ENCODE peak calls at places on chromosomes 11 and 22, in four cellular contexts. O, C, P and M are unnamed samples.

GRCh38 chr22:20249797-20250354 is 18.2 kb downstream of the RTN4R start:
- DNase-seq in O (no peak), C (no peak), P (no peak), M (peak)

GRCh38 chr11:45285931-45286632 is at the start of gene SYT13:
- DNase-seq in O (peak), C (no peak), P (no peak), M (peak)

GRCh38 chr22:19817561-19818263 is 37.0 kb downstream of the GNB1L start:
- DNase-seq in O (peak), C (no peak), P (no peak), M (no peak)

GRCh38 chr11:29321293-29322132 is 695.3 kb downstream of the KCNA4 start:
- DNase-seq in O (no peak), C (no peak), P (no peak), M (no peak)

GRCh38 chr11:8239536-8240228 is 24.0 kb downstream of the LMO1 start:
- DNase-seq in O (no peak), C (no peak), P (no peak), M (no peak)

GRCh38 chr11:26698224-26698623 is 23.6 kb downstream of the SLC5A12 start:
- DNase-seq in O (no peak), C (no peak), P (no peak), M (no peak)

GRCh38 chr11:61392991-61393595 is 706 bp downstream of the TMEM216 start:
- DNase-seq in O (no peak), C (no peak), P (no peak), M (no peak)

GRCh38 chr11:131595812-131596211 is 225.4 kb downstream of the NTM start:
- DNase-seq in O (no peak), C (no peak), P (no peak), M (no peak)

GRCh38 chr11:119363081-119363861 is 16.8 kb upstream of the MFRP start:
- DNase-seq in O (no peak), C (no peak), P (no peak), M (no peak)

GRCh38 chr22:20796731-20797130 is 22.8 kb downstream of the SERPIND1 start:
- DNase-seq in O (no peak), C (no peak), P (no peak), M (no peak)

GRCh38 chr11:46664612-46665011 is 35.8 kb downstream of the ARHGAP1 start:
- DNase-seq in O (no peak), C (no peak), P (no peak), M (no peak)

GRCh38 chr22:49010901-49011300 is 816.8 kb downstream of the BRD1 start:
- DNase-seq in O (peak), C (no peak), P (no peak), M (no peak)

GRCh38 chr11:96256604-96257003 is 86.4 kb downstream of the MAML2 start:
- DNase-seq in O (no peak), C (no peak), P (no peak), M (no peak)

GRCh38 chr11:130510407-130511006 is 62.1 kb downstream of the ADAMTS15 start:
- DNase-seq in O (peak), C (no peak), P (no peak), M (no peak)

GRCh38 chr22:27463121-27463520 is 338.4 kb downstream of the MN1 start:
- DNase-seq in O (no peak), C (no peak), P (no peak), M (no peak)

GRCh38 chr22:27715078-27715477 is 86.5 kb downstream of the MN1 start:
- DNase-seq in O (no peak), C (no peak), P (no peak), M (peak)

GRCh38 chr11:34619062-34619516 is 1.8 kb upstream of the EHF start:
- DNase-seq in O (no peak), C (no peak), P (no peak), M (no peak)

GRCh38 chr22:22061085-22062077 is 78.8 kb upstream of the TOP3B start:
- DNase-seq in O (no peak), C (peak), P (no peak), M (peak)

GRCh38 chr11:6418199-6418957 is 516 bp downstream of the APBB1 start:
- DNase-seq in O (no peak), C (peak), P (no peak), M (peak)

GRCh38 chr11:72668645-72669347 is 5.4 kb downstream of the PDE2A start:
- DNase-seq in O (no peak), C (no peak), P (no peak), M (no peak)

GRCh38 chr11:120712862-120713770 is 201.6 kb downstream of the GRIK4 start:
- DNase-seq in O (no peak), C (no peak), P (no peak), M (no peak)

GRCh38 chr11:64225608-64226506 is at the start of the genes NUDT22 and TRPT1:
- DNase-seq in O (peak), C (peak), P (peak), M (peak)

GRCh38 chr11:416757-417621 is 2.2 kb upstream of the SIGIRR start:
- DNase-seq in O (peak), C (peak), P (no peak), M (no peak)

GRCh38 chr11:416051-416756 is 1.4 kb upstream of the SIGIRR start:
- DNase-seq in O (no peak), C (no peak), P (no peak), M (no peak)

GRCh38 chr11:418343-419247 is 3.8 kb upstream of the SIGIRR start:
- DNase-seq in O (no peak), C (no peak), P (no peak), M (no peak)

GRCh38 chr11:419248-420005 is 4.6 kb upstream of the SIGIRR start:
- DNase-seq in O (no peak), C (peak), P (no peak), M (no peak)

GRCh38 chr11:417652-418342 is 3.0 kb upstream of the SIGIRR start:
- DNase-seq in O (no peak), C (no peak), P (no peak), M (no peak)
- H3K27ac ChIP-seq in O (peak), C (peak), P (peak), M (no peak)

DNA sequence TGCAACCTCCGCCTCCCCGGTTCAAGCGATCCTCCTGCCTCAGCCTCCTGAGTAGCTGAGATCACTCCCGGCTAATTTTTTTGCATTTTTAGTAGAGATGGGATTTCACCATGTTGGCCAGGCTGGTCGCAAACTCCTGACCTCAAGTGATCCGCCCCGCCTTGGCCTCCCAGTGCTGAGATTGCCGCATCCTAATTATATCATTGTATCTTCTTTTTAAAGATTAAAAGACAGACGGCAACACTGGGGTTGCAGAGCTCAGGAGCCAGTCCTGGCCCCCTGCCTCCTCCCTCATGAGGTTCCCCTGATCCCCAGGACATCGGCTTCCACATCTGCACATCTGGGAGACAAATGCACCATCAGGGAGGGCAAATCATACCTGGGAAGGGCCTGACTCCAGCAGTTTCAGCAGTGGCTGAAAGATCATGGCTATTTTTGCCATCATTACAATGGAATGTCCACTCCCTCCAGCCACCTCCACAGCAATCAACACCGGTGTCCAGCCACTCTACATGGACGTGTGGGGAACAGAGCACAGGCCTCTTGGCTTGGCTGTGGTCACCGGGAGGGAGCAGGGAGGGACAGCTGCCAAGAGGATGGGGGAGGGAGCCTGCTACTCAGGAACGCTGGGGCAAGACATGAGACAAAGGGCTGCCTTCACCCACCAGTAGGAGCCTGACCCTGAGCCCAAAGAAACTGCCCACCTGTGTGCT is 9.2 kb upstream of the CELSR1 start:
- DNase-seq in O (peak), C (peak), P (no peak), M (no peak)
- H3K4me3 ChIP-seq in O (no peak), C (no peak), P (no peak), M (no peak)

DNA sequence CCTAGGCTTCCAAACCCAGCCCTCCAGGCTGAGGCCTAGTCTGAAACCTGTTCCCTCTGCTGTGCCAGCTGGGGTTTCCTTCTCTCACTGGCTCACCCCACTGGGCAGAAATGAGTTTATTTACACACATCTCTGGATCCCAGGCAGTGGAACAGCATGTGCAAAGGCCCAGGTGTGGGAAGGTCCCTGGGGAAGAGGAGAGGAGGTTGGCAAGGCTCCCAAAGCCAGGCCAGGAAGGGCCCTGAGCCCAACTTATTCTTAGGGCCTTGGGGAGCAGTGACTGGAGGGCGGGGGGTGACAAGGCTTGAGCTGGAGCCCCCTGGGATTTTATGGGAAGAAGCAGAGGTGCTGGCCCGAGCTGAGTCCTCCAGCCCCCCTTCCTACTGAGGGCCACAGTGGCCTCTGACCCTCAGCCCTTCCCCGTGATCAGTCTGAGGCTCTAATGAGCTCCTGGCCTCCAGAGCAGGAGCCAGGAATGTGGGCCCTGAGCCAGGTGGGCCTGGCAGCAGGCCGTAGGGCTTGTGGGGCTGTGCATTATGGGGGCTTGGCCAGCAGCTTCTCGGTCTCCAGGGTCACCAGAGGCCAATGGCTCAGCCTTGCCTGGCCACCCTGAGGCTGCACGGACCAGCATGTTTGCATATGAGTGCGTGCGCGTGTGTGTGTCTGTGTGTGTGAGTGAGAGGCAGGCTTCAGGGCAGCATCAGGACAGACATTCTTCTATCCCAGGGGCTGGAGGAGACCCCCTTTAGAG is 2.9 kb downstream of the MYO7A start:
- DNase-seq in O (peak), C (peak), P (no peak), M (no peak)
- H3K27ac ChIP-seq in O (peak), C (peak), P (no peak), M (no peak)

GRCh38 chr11:24793479-24793878 is 296.6 kb downstream of the LUZP2 start:
- DNase-seq in O (no peak), C (no peak), P (no peak), M (no peak)

GRCh38 chr11:24794064-24794463 is 297.2 kb downstream of the LUZP2 start:
- DNase-seq in O (no peak), C (no peak), P (no peak), M (no peak)
- H3K4me3 ChIP-seq in O (no peak), C (no peak), P (no peak), M (no peak)

DNA sequence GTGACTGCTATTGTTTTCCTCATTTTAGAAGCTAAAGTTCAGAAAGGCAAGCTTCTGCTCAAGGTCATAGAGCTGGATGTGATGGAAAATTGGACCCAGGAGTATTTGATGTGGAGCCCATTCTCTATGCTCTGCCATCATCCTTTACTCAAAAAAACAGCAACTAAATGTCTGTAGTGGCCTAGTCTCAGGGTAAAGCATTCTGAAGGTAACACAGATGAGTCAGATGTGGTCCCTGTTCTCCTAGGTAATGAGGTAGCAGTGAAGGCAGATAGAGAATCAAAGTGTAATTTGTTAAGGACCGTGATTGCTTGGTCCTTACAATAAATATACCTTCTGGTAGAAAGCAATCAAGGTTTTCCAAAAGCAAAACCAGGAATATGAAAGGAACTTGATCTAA is 84.4 kb upstream of the SPON1 start:
- DNase-seq in O (no peak), C (no peak), P (no peak), M (no peak)
- H3K27ac ChIP-seq in O (no peak), C (no peak), P (no peak), M (no peak)

GRCh38 chr22:32313532-32313931 is 44.1 kb upstream of the RFPL3 start:
- DNase-seq in O (peak), C (no peak), P (no peak), M (no peak)

GRCh38 chr22:32312748-32313147 is 44.9 kb upstream of the RFPL3 start:
- DNase-seq in O (no peak), C (no peak), P (no peak), M (no peak)

GRCh38 chr22:32309585-32310251 is 47.9 kb upstream of the RFPL3 start:
- DNase-seq in O (no peak), C (no peak), P (no peak), M (no peak)

GRCh38 chr22:32310777-32311176 is 46.9 kb upstream of the RFPL3 start:
- DNase-seq in O (peak), C (no peak), P (no peak), M (no peak)

GRCh38 chr22:32311551-32312071 is 46.1 kb upstream of the RFPL3 start:
- DNase-seq in O (peak), C (no peak), P (no peak), M (no peak)
- H3K4me3 ChIP-seq in O (no peak), C (no peak), P (no peak), M (no peak)

GRCh38 chr22:39149915-39150847 is 2.3 kb downstream of the CBX7 start:
- DNase-seq in O (no peak), C (no peak), P (no peak), M (no peak)

GRCh38 chr22:39146256-39147101 is 6.0 kb downstream of the CBX7 start:
- DNase-seq in O (no peak), C (no peak), P (no peak), M (no peak)

GRCh38 chr22:39147335-39148023 is 5.0 kb downstream of the CBX7 start:
- DNase-seq in O (no peak), C (no peak), P (no peak), M (no peak)

GRCh38 chr22:39148727-39149535 is 3.5 kb downstream of the CBX7 start:
- DNase-seq in O (peak), C (peak), P (peak), M (peak)

GRCh38 chr22:39148024-39148726 is 4.3 kb downstream of the CBX7 start:
- DNase-seq in O (no peak), C (no peak), P (no peak), M (no peak)
- H3K27ac ChIP-seq in O (peak), C (peak), P (peak), M (peak)

GRCh38 chr11:69377029-69377952 is 83.3 kb downstream of the MYEOV start:
- DNase-seq in O (no peak), C (no peak), P (no peak), M (no peak)

GRCh38 chr11:69375316-69376154 is 81.6 kb downstream of the MYEOV start:
- DNase-seq in O (peak), C (no peak), P (no peak), M (no peak)

GRCh38 chr11:69378303-69379141 is 84.6 kb downstream of the MYEOV start:
- DNase-seq in O (no peak), C (no peak), P (no peak), M (peak)

GRCh38 chr11:69376155-69377028 is 82.4 kb downstream of the MYEOV start:
- DNase-seq in O (no peak), C (no peak), P (no peak), M (no peak)

GRCh38 chr11:69377953-69378302 is 84.0 kb downstream of the MYEOV start:
- DNase-seq in O (no peak), C (no peak), P (no peak), M (peak)
- H3K4me3 ChIP-seq in O (no peak), C (no peak), P (no peak), M (no peak)

GRCh38 chr22:30565341-30565740 is 9.1 kb downstream of the GAL3ST1 start:
- DNase-seq in O (no peak), C (no peak), P (no peak), M (no peak)

GRCh38 chr22:30564766-30565118 is 9.7 kb downstream of the GAL3ST1 start:
- DNase-seq in O (no peak), C (no peak), P (no peak), M (no peak)

GRCh38 chr22:30562391-30562790 is 12.1 kb downstream of the GAL3ST1 start:
- DNase-seq in O (no peak), C (no peak), P (no peak), M (no peak)

GRCh38 chr22:30566125-30566524 is 8.3 kb downstream of the GAL3ST1 start:
- DNase-seq in O (no peak), C (no peak), P (no peak), M (no peak)

GRCh38 chr22:30564045-30564765 is 10.3 kb downstream of the GAL3ST1 start:
- DNase-seq in O (no peak), C (no peak), P (no peak), M (peak)
- H3K27ac ChIP-seq in O (no peak), C (no peak), P (no peak), M (peak)

GRCh38 chr22:33680632-33681031 is 239.6 kb downstream of the LARGE1 start:
- DNase-seq in O (no peak), C (no peak), P (no peak), M (no peak)
- H3K4me3 ChIP-seq in O (no peak), C (no peak), P (no peak), M (no peak)